ENCODE peak calls at places on chromosomes 2 and 18, in eight cellular contexts. V is body of pancreas, S is SK-N-SH, K is neural progenitor cell, A is HCT116, Y is fibroblast of mammary gland, D is AG10803, N is HFF-Myc. P is an unnamed sample.

GRCh38 chr2:69798909-69799526 is 30.4 kb upstream of the GMCL1 start:
- DNase-seq in N (no peak), Y (peak; percentile 38), D (peak; percentile 38), S (no peak), A (no peak), V (no peak), K (peak; percentile 29), P (no peak)

GRCh38 chr2:202375006-202375610 is 1.0 kb upstream of the BMPR2 start:
- DNase-seq in Y (peak; percentile 63), V (peak; percentile 47), D (peak; percentile 77), K (peak; percentile 70), A (no peak), S (peak; percentile 54), N (peak; percentile 47), P (no peak)

GRCh38 chr2:2743164-2743571 is 412.1 kb upstream of the MYT1L start:
- DNase-seq in S (no peak), V (peak; percentile 33), Y (peak; percentile 42), D (peak; percentile 1), N (no peak), K (no peak), A (no peak), P (no peak)

GRCh38 chr18:45456076-45457066 is 158.9 kb upstream of the SLC14A2 start:
- DNase-seq in A (no peak), D (no peak), V (no peak), K (no peak), Y (peak; percentile 19), S (no peak), N (no peak), P (no peak)

GRCh38 chr2:70115646-70116442 is 28.6 kb downstream of the PCBP1 start:
- DNase-seq in N (no peak), D (no peak), S (no peak), A (no peak), V (no peak), Y (no peak), K (no peak), P (no peak)

GRCh38 chr2:134417968-134418557 is 164.2 kb downstream of the MGAT5 start:
- DNase-seq in D (no peak), A (no peak), N (no peak), V (no peak), Y (no peak), K (no peak), S (no peak), P (no peak)

GRCh38 chr2:160225722-160226121 is 25.6 kb upstream of the ITGB6 start:
- DNase-seq in Y (no peak), V (peak; percentile 44), K (no peak), D (no peak), S (peak; percentile 76), A (no peak), N (no peak), P (no peak)

GRCh38 chr2:33770023-33770422 is 170.9 kb upstream of the FAM98A start:
- DNase-seq in K (no peak), N (no peak), Y (no peak), D (no peak), A (no peak), S (no peak), V (no peak), P (no peak)

GRCh38 chr2:129796801-129797488 is 182.5 kb upstream of the RAB6C start:
- DNase-seq in N (no peak), S (no peak), Y (no peak), K (no peak), V (no peak), A (no peak), D (no peak), P (no peak)

GRCh38 chr2:60066971-60067370 is 486.5 kb downstream of the BCL11A start:
- DNase-seq in N (no peak), A (no peak), V (no peak), D (no peak), Y (no peak), S (peak; percentile 30), K (no peak), P (no peak)

GRCh38 chr2:186603208-186603765 is 13.4 kb downstream of the ITGAV start:
- DNase-seq in Y (peak; percentile 61), K (no peak), N (peak; percentile 47), S (no peak), V (no peak), D (peak; percentile 48), A (no peak), P (no peak)

GRCh38 chr18:3441290-3441689 is 8.7 kb upstream of the TGIF1 start:
- DNase-seq in A (no peak), Y (no peak), S (peak; percentile 40), K (peak; percentile 51), V (no peak), D (peak; percentile 41), N (no peak), P (no peak)

GRCh38 chr2:200338692-200339091 is 32.2 kb downstream of the SPATS2L start:
- DNase-seq in V (no peak), N (no peak), K (no peak), D (no peak), Y (peak; percentile 31), S (no peak), A (no peak), P (no peak)

GRCh38 chr2:47043142-47043890 is 111.8 kb downstream of the STPG4 start:
- DNase-seq in D (peak; percentile 96), A (peak; percentile 83), S (peak; percentile 82), Y (peak; percentile 97), V (peak; percentile 45), K (no peak), N (peak; percentile 93), P (peak; percentile 75)

GRCh38 chr2:31475692-31476091 is 61.1 kb upstream of the XDH start:
- DNase-seq in K (no peak), D (peak; percentile 69), N (peak; percentile 11), Y (peak; percentile 90), S (no peak), V (no peak), A (no peak), P (peak; percentile 87)

GRCh38 chr18:48228841-48229240 is 180.3 kb downstream of the ZBTB7C start:
- DNase-seq in D (no peak), A (no peak), S (peak; percentile 49), Y (no peak), N (no peak), K (peak; percentile 12), V (no peak), P (no peak)

GRCh38 chr2:118858485-118859156 is 11.2 kb upstream of the EN1 start:
- DNase-seq in A (no peak), Y (no peak), N (no peak), D (no peak), S (no peak), V (no peak), K (peak; percentile 71), P (no peak)

DNA sequence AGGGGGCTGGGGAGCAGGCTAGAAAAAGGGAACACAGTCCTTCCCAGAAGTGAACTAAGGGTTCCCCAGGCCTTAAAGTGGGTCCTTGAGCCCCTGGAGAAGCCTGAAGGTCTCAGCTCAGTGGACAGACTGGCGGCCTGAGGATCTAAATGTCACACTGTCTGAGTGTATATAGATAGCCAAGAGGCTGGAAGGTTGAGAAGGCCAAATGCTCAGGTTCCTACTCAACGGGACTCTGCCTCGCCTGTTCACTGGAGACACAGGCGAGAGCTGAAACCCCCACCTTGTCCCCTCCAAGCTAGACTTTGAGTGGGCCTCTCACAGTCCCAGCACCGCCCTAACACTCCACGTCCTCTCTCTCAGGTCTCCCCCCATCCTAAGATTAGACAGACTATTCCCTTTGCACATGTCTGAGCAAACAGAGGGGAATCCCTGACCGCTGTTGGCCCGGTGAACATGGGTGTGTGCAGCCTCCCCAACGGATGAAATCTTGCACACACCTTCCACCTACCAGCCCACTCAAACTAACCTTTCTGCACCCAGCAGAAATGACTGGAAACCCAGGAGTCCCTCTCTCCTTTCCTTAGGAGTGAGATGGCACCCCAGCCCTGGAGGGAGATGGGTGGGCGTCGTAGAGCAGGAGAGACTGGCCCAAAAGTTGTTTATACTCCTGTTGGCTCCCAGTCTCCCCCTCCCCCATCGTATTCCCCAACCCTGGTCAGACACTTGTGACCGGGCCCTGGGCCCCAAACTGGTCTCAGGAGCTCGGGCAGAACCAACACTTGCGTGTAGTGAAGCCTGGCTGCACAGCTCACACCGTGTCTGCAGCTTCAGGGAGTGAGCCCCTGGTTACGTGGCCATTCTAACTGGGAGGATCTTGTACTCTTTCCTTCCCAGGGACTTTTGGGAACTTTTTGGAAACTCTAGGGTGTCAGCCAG is 1.9 kb downstream of the PKDCC start:
- DNase-seq in S (no peak), D (no peak), A (no peak), N (no peak), K (no peak), Y (no peak), V (no peak), P (no peak)
- H3K4me3 ChIP-seq in S (no peak overlapping the region), D (peak overlapping the region; percentile 89), A (no peak overlapping the region), N (no peak overlapping the region), K (peak overlapping the region; percentile 69), Y (peak overlapping the region; percentile 70), V (no peak overlapping the region), P (peak overlapping the region; percentile 70)

GRCh38 chr2:95039978-95040377 is 14.5 kb downstream of the MAL start:
- DNase-seq in N (no peak), D (no peak), A (no peak), Y (no peak), V (no peak), S (no peak), K (no peak), P (no peak)
- H3K4me3 ChIP-seq in N (no peak overlapping the region), D (no peak overlapping the region), A (no peak overlapping the region), Y (no peak overlapping the region), V (no peak overlapping the region), S (no peak overlapping the region), K (no peak overlapping the region), P (no peak overlapping the region)

GRCh38 chr2:85743304-85743978 is 10.3 kb upstream of the ATOH8 start:
- DNase-seq in S (no peak), K (no peak), V (no peak), D (peak; percentile 52), A (no peak), Y (peak; percentile 73), N (no peak), P (peak; percentile 66)

GRCh38 chr2:85744055-85744454 is 9.7 kb upstream of the ATOH8 start:
- DNase-seq in N (no peak), D (no peak), A (no peak), Y (no peak), S (no peak), V (no peak), K (no peak), P (no peak)

GRCh38 chr2:85745619-85746018 is 8.2 kb upstream of the ATOH8 start:
- DNase-seq in S (no peak), N (no peak), Y (no peak), V (no peak), D (no peak), A (no peak), K (no peak), P (no peak)

GRCh38 chr2:85746313-85747004 is 7.3 kb upstream of the ATOH8 start:
- DNase-seq in Y (no peak), K (no peak), A (no peak), D (no peak), S (no peak), V (no peak), N (no peak), P (no peak)

GRCh38 chr2:85744771-85745601 is 8.8 kb upstream of the ATOH8 start:
- DNase-seq in Y (peak; percentile 100), A (no peak), V (no peak), K (peak; percentile 20), D (peak; percentile 99), S (peak; percentile 56), N (no peak), P (no peak)
- H3K4me3 ChIP-seq in Y (no peak overlapping the region), A (no peak overlapping the region), V (no peak overlapping the region), K (no peak overlapping the region), D (peak overlapping the region; percentile 38), S (no peak overlapping the region), N (no peak overlapping the region), P (no peak overlapping the region)

DNA sequence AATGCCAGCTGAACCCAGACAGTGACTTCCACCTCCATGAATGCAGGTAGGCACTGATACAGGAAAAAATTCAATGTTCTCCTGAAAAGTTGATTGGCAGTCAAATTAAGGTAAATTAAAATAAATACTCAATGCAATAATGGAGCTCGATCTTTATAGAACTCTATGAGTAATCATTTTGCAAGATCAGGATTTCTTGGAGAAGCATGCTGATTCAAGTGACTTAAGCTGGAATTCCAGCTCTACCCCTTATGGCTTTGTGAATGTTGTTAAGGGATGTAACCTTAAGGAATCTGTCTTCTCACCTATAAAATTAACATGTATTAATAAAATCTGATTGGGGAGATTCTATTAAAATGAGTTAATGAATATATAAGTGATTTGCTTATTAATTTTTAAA is 145.1 kb downstream of the QPCT start:
- DNase-seq in K (no peak), A (no peak), N (no peak), D (peak; percentile 25), V (no peak), S (no peak), Y (peak; percentile 37), P (no peak)
- H3K4me3 ChIP-seq in K (no peak overlapping the region), A (no peak overlapping the region), N (no peak overlapping the region), D (no peak overlapping the region), V (no peak overlapping the region), S (no peak overlapping the region), Y (no peak overlapping the region), P (no peak overlapping the region)